ENCODE peak calls at places on chromosomes 6 and 20, in seven cellular contexts. O is RWPE1; V is HT1080; B is activated CD4-positive, CD25-positive, alpha-beta regulatory T cell treated with anti-CD3 and anti-CD28 coated beads, Interleukin-2, amount 50 U/mL, for 16 hours; E is HuH-7.5; W is stimulated activated CD4-positive, alpha-beta T cell treated with anti-CD3 and anti-CD28 coated beads, Interleukin-1b, Interleukin-23, amount 100 ng/mL, for 1 hour; D is NCI-H226. C is an unnamed sample.

GRCh38 chr20:50794846-50795634 is at the start of gene BCAS4:
- DNase-seq in O (peak; percentile 96), V (peak; percentile 76), B (peak; percentile 66), E (peak; percentile 100), W (peak; percentile 63), D (peak; percentile 80), C (peak; percentile 95)

GRCh38 chr20:53918949-53919361 is 151.4 kb downstream of the BCAS1 start:
- DNase-seq in O (no peak), V (no peak), B (no peak), E (peak; percentile 81), W (no peak), D (no peak), C (no peak)

GRCh38 chr6:116087437-116088027 is 13.1 kb upstream of the NT5DC1 start:
- DNase-seq in O (peak; percentile 64), V (peak; percentile 37), B (no peak), E (no peak), W (no peak), D (peak; percentile 86), C (peak; percentile 35)

GRCh38 chr20:64055893-64056638 is 6.6 kb upstream of the SOX18 start:
- DNase-seq in O (no peak), V (peak; percentile 28), B (no peak), E (no peak), W (no peak), D (peak; percentile 45), C (peak; percentile 10)

GRCh38 chr6:126618639-126619331 is 278.9 kb downstream of the CENPW start:
- DNase-seq in O (no peak), V (no peak), B (no peak), E (no peak), W (no peak), D (no peak), C (no peak)

GRCh38 chr20:38173237-38174156 is 8.4 kb upstream of the TGM2 start:
- DNase-seq in O (peak; percentile 98), V (peak; percentile 97), B (no peak), E (peak; percentile 36), W (no peak), D (peak; percentile 93), C (peak; percentile 98)

GRCh38 chr6:130282234-130282995 is 59.7 kb upstream of the SAMD3 start:
- DNase-seq in O (peak; percentile 13), V (no peak), B (no peak), E (no peak), W (no peak), D (no peak), C (peak; percentile 41)

GRCh38 chr6:154962751-154963150 is 32.4 kb upstream of the TIAM2 start:
- DNase-seq in O (peak; percentile 17), V (peak; percentile 43), B (no peak), E (no peak), W (no peak), D (peak; percentile 62), C (peak; percentile 54)

GRCh38 chr6:163310973-163311383 is 103.5 kb upstream of the QKI start:
- DNase-seq in O (no peak), V (no peak), B (no peak), E (no peak), W (no peak), D (no peak), C (no peak)

GRCh38 chr20:48294196-48294595 is 508.9 kb upstream of the SULF2 start:
- DNase-seq in O (no peak), V (peak; percentile 41), B (no peak), E (no peak), W (no peak), D (peak; percentile 52), C (peak; percentile 37)

GRCh38 chr6:80331522-80331921 is 225.1 kb downstream of the BCKDHB start:
- DNase-seq in O (no peak), V (no peak), B (no peak), E (no peak), W (no peak), D (no peak), C (no peak)

GRCh38 chr20:41386502-41387427 is 20.1 kb upstream of the EMILIN3 start:
- DNase-seq in O (no peak), V (no peak), B (no peak), E (no peak), W (no peak), D (no peak), C (no peak)

GRCh38 chr20:11329271-11329670 is 588.4 kb upstream of the BTBD3 start:
- DNase-seq in O (no peak), V (peak; percentile 27), B (no peak), E (no peak), W (no peak), D (no peak), C (no peak)

GRCh38 chr6:144644776-144645175 is 359.6 kb downstream of the UTRN start:
- DNase-seq in O (no peak), V (no peak), B (no peak), E (no peak), W (no peak), D (peak; percentile 61), C (no peak)

GRCh38 chr6:113690255-113690956 is 166.7 kb upstream of the MARCKS start:
- DNase-seq in O (peak; percentile 76), V (peak; percentile 86), B (no peak), E (no peak), W (no peak), D (peak; percentile 80), C (peak; percentile 80)

GRCh38 chr20:60718743-60719142 is 533.3 kb upstream of the CDH4 start:
- DNase-seq in O (no peak), V (peak; percentile 8), B (no peak), E (no peak), W (no peak), D (no peak), C (no peak)